ENCODE peak calls at places on chromosomes 6 and 20, in six cellular contexts. G, E, S, X, J and W are unnamed samples.

GRCh38 chr6:139135578-139136545 is 982 bp downstream of the HECA start:
- DNase-seq in X (peak), S (peak), J (peak), G (peak), E (peak), W (no peak)

GRCh38 chr6:158868122-158868480 is 48.9 kb upstream of the EZR start:
- DNase-seq in S (no peak), E (no peak), G (no peak), X (no peak), J (no peak), W (no peak)

GRCh38 chr6:81998432-81998831 is 246.0 kb upstream of the TENT5A start:
- DNase-seq in E (no peak), G (peak), S (no peak), X (peak), J (no peak), W (no peak)

GRCh38 chr6:69704916-69705315 is 91.9 kb downstream of the LMBRD1 start:
- DNase-seq in E (no peak), J (no peak), S (no peak), G (no peak), X (peak), W (no peak)

GRCh38 chr20:57465486-57465885 is 59.5 kb downstream of the CTCFL start:
- DNase-seq in G (no peak), J (no peak), X (no peak), E (no peak), S (no peak), W (no peak)

GRCh38 chr6:118810420-118811027 is 83.4 kb upstream of the ASF1A start:
- DNase-seq in J (no peak), S (no peak), E (peak), X (no peak), G (no peak), W (no peak)

GRCh38 chr6:30158475-30159025 is 2.5 kb downstream of the TRIM10 start:
- DNase-seq in J (no peak), G (no peak), X (no peak), E (no peak), S (no peak), W (no peak)

GRCh38 chr20:46222521-46223007 is 85.7 kb downstream of the CDH22 start:
- DNase-seq in X (no peak), J (no peak), S (no peak), E (no peak), G (no peak), W (no peak)

GRCh38 chr20:44087051-44087856 is 99.7 kb downstream of the JPH2 start:
- DNase-seq in E (no peak), X (no peak), G (no peak), S (no peak), J (no peak), W (no peak)

GRCh38 chr6:10742251-10742650 is 5.4 kb upstream of the TMEM14B start:
- DNase-seq in G (no peak), E (no peak), X (no peak), S (no peak), J (no peak), W (no peak)

GRCh38 chr6:120147218-120147871 is 797.8 kb upstream of the MAN1A1 start:
- DNase-seq in J (no peak), S (no peak), E (no peak), X (no peak), G (no peak), W (no peak)
- TF ChIP-seq CTCF in J (no peak), S (peak), E (no peak), X (peak), G (no peak), W (no peak)

GRCh38 chr6:120378582-120379220 is 955.6 kb downstream of the TBC1D32 start:
- DNase-seq in J (no peak), E (no peak), S (peak), G (peak), X (peak), W (no peak)
- TF ChIP-seq CTCF in J (peak), E (no peak), S (peak), G (peak), X (peak), W (peak)

DNA sequence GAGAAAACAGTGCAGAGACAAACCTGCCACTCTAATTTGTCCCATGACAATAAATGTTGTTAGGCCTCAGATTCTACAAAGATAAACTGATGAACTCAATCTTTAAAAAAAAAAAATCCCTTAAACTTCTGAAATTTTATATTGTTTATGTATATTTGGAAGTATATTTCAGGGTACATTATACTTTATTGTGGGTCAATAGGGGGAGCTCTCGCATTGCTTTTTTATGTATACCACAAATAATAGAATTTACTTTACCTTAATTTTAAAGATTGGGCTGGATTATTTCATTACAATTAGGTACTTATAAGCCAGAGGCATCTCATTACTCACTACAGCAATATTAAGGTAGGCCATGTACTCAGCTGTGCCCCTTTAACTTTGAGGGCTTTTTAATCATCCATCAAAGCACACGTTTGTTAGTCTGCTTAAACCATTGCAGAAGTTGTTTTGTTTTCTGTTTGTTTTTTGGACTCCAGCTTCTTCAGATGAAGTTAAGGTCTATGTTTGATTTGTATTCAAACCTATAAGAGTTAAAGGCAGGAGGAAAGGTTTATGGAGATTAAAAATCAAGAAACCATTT is 56.3 kb upstream of the EYA4 start:
- DNase-seq in X (peak), J (no peak), S (no peak), G (peak), E (no peak), W (peak)
- TF ChIP-seq CTCF in X (peak), J (peak), S (peak), G (peak), E (no peak), W (peak)

GRCh38 chr20:59992531-59992930 is 34.3 kb downstream of the CDH26 start:
- DNase-seq in J (no peak), S (peak), G (peak), X (no peak), E (no peak), W (no peak)
- TF ChIP-seq CTCF in J (no peak), S (peak), G (peak), X (no peak), E (no peak), W (no peak)